ENCODE peak calls at places on chromosome 9, in seven cellular contexts. G, H, D, X, I, C and V are unnamed samples.

GRCh38 chr9:69004836-69005235 is 9.1 kb downstream of the PRKACG start:
- DNase-seq in C (no peak), G (peak), D (no peak), H (no peak), I (no peak), X (no peak), V (no peak)

GRCh38 chr9:88710449-88710848 is 175.5 kb downstream of the NXNL2 start:
- DNase-seq in G (no peak), H (no peak), D (no peak), X (no peak), C (no peak), I (no peak), V (no peak)

GRCh38 chr9:7333714-7334113 is 465.9 kb downstream of the DMAC1 start:
- DNase-seq in H (no peak), G (no peak), I (no peak), C (no peak), X (no peak), D (no peak), V (no peak)

GRCh38 chr9:18442629-18443491 is 31.1 kb upstream of the ADAMTSL1 start:
- DNase-seq in H (peak), I (peak), G (peak), X (peak), D (peak), C (peak), V (peak)

GRCh38 chr9:129613520-129614175 is 7.3 kb downstream of the C9orf50 start:
- DNase-seq in G (peak), C (no peak), X (no peak), I (peak), H (no peak), D (peak), V (peak)

GRCh38 chr9:87307810-87308209 is 189.9 kb upstream of the DAPK1 start:
- DNase-seq in G (peak), C (no peak), X (no peak), D (no peak), I (no peak), H (no peak), V (no peak)

GRCh38 chr9:8489845-8490244 is 690.3 kb upstream of the DMAC1 start:
- DNase-seq in I (no peak), D (no peak), G (no peak), H (no peak), C (no peak), X (no peak), V (no peak)

GRCh38 chr9:109903515-109904138 is 123.6 kb downstream of the PALM2AKAP2 start:
- DNase-seq in C (peak), G (peak), X (peak), D (peak), I (peak), H (peak), V (no peak)

GRCh38 chr9:124203818-124204217 is 53.9 kb upstream of the NEK6 start:
- DNase-seq in C (no peak), I (no peak), D (no peak), X (no peak), G (no peak), H (no peak), V (no peak)

GRCh38 chr9:76215066-76215465 is 179.2 kb downstream of the RFK start:
- DNase-seq in X (peak), D (no peak), C (no peak), I (peak), H (no peak), G (peak), V (no peak)

GRCh38 chr9:119137479-119137878 is 231.8 kb downstream of the BRINP1 start:
- DNase-seq in H (no peak), D (no peak), G (no peak), C (no peak), X (no peak), I (no peak), V (no peak)

GRCh38 chr9:125701351-125701750 is 5.7 kb downstream of the MAPKAP1 start:
- DNase-seq in H (no peak), D (no peak), G (peak), X (no peak), C (no peak), I (no peak), V (no peak)

GRCh38 chr9:1804128-1804865 is 210.8 kb upstream of the SMARCA2 start:
- DNase-seq in C (no peak), X (no peak), D (no peak), G (no peak), I (no peak), H (no peak), V (no peak)

GRCh38 chr9:98639133-98639532 is 69.6 kb downstream of the GABBR2 start:
- DNase-seq in I (no peak), X (no peak), H (no peak), D (no peak), G (no peak), C (no peak), V (no peak)

GRCh38 chr9:78278177-78278777 is 18.6 kb upstream of the PSAT1 start:
- DNase-seq in X (no peak), G (peak), D (no peak), C (no peak), I (no peak), H (no peak), V (no peak)

GRCh38 chr9:18568969-18569368 is 95.0 kb downstream of the ADAMTSL1 start:
- DNase-seq in D (no peak), I (no peak), G (no peak), H (no peak), C (no peak), X (no peak), V (no peak)

GRCh38 chr9:79684711-79685575 is 113.2 kb downstream of the TLE4 start:
- DNase-seq in X (no peak), H (no peak), G (peak), I (no peak), C (no peak), D (no peak), V (no peak)

GRCh38 chr9:109721021-109721420 is 59.0 kb upstream of the PALM2AKAP2 start:
- DNase-seq in I (peak), G (no peak), H (no peak), X (no peak), C (no peak), D (peak), V (no peak)

GRCh38 chr9:7936201-7936600 is 136.6 kb upstream of the DMAC1 start:
- DNase-seq in I (no peak), C (no peak), H (no peak), D (no peak), G (no peak), X (no peak), V (no peak)

GRCh38 chr9:136297016-136297691 is 6.7 kb downstream of the CCDC187 start:
- DNase-seq in D (no peak), X (peak), H (no peak), C (peak), I (no peak), G (no peak), V (no peak)

GRCh38 chr9:106980551-106981101 is 117.7 kb downstream of the ZNF462 start:
- DNase-seq in H (no peak), C (no peak), D (no peak), I (no peak), X (no peak), G (no peak), V (peak)

GRCh38 chr9:4324513-4324912 is 24.6 kb upstream of the GLIS3 start:
- DNase-seq in D (no peak), X (no peak), G (peak), C (no peak), I (no peak), H (no peak), V (no peak)

GRCh38 chr9:6498982-6499381 is 86.0 kb downstream of the UHRF2 start:
- DNase-seq in X (no peak), H (no peak), C (no peak), D (no peak), I (no peak), G (no peak), V (no peak)